ENCODE peak calls at places on chromosomes 1 and 21, in eight cellular contexts. N is NCI-H510A treated with DMSO at 0.1 percent for 48 hours, J is HT1080, V is heart left ventricle, X is OCI-LY7, S is GM23248, Z is COR-L47, E is hypothalamus. K is an unnamed sample.

GRCh38 chr1:7538033-7538432 is 233.1 kb upstream of the VAMP3 start:
- DNase-seq in S (peak; percentile 69), J (peak; percentile 67), X (no peak), V (peak; percentile 33), Z (no peak), N (no peak), E (no peak), K (no peak)

GRCh38 chr1:229693124-229693523 is 67.1 kb downstream of the URB2 start:
- DNase-seq in V (no peak), E (no peak), S (peak; percentile 9), X (peak; percentile 94), N (no peak), Z (no peak), J (peak; percentile 0), K (no peak)

GRCh38 chr1:93730621-93731020 is 49.0 kb upstream of the BCAR3 start:
- DNase-seq in N (no peak), E (no peak), S (no peak), V (no peak), J (no peak), X (no peak), Z (no peak), K (no peak)

GRCh38 chr1:68218485-68218884 is 13.8 kb downstream of the WLS start:
- DNase-seq in N (no peak), V (peak; percentile 33), X (no peak), J (no peak), E (no peak), Z (no peak), S (no peak), K (no peak)

GRCh38 chr1:113123737-113124136 is 50.7 kb downstream of the LRIG2 start:
- DNase-seq in E (no peak), S (peak; percentile 54), Z (no peak), X (no peak), V (no peak), N (no peak), J (peak; percentile 16), K (no peak)

GRCh38 chr1:92831368-92831761 is 475 bp upstream of the RPL5 start:
- DNase-seq in N (no peak), E (no peak), S (peak; percentile 9), X (no peak), V (no peak), Z (no peak), J (no peak), K (no peak)

GRCh38 chr21:34761758-34762330 is 93.0 kb downstream of the CLIC6 start:
- DNase-seq in X (no peak), J (no peak), S (no peak), V (no peak), N (no peak), E (no peak), Z (no peak), K (no peak)

GRCh38 chr1:14926214-14926613 is 227.3 kb upstream of the TMEM51 start:
- DNase-seq in S (no peak), X (no peak), J (no peak), E (no peak), N (no peak), V (no peak), Z (no peak), K (no peak)

GRCh38 chr21:36691539-36692124 is 7.3 kb upstream of the SIM2 start:
- DNase-seq in X (no peak), E (no peak), J (no peak), N (no peak), S (no peak), V (no peak), Z (no peak), K (no peak)

GRCh38 chr21:15853126-15853525 is 123.3 kb downstream of the USP25 start:
- DNase-seq in N (no peak), J (no peak), Z (no peak), E (no peak), V (no peak), S (no peak), X (no peak), K (no peak)

GRCh38 chr1:21814241-21814918 is 2.3 kb downstream of the LDLRAD2 start:
- DNase-seq in S (no peak), X (peak; percentile 34), E (no peak), N (no peak), J (no peak), Z (no peak), V (no peak), K (peak; percentile 64)

GRCh38 chr1:115293899-115294298 is 44.1 kb downstream of the NGF start:
- DNase-seq in E (no peak), V (no peak), S (peak; percentile 46), J (no peak), X (no peak), N (no peak), Z (no peak), K (no peak)

GRCh38 chr1:11752359-11753208 is 9.4 kb upstream of the C1orf167 start:
- DNase-seq in Z (no peak), X (no peak), E (no peak), N (no peak), J (no peak), V (no peak), S (no peak), K (no peak)

GRCh38 chr1:109906839-109907180 is 3.8 kb upstream of the CSF1 start:
- DNase-seq in N (no peak), X (no peak), S (no peak), Z (no peak), J (no peak), E (no peak), V (no peak), K (no peak)

GRCh38 chr21:14526816-14527689 is 19.1 kb downstream of the SAMSN1 start:
- DNase-seq in E (no peak), V (no peak), S (no peak), J (no peak), X (no peak), N (no peak), Z (no peak), K (no peak)

GRCh38 chr1:173161510-173162221 is 45.5 kb downstream of the TNFSF4 start:
- DNase-seq in X (no peak), V (no peak), N (no peak), S (peak; percentile 70), J (peak; percentile 88), E (no peak), Z (no peak), K (no peak)

GRCh38 chr1:21447311-21447710 is 7.4 kb downstream of the NBPF3 start:
- DNase-seq in N (no peak), E (no peak), V (no peak), J (no peak), X (no peak), Z (no peak), S (no peak), K (no peak)

GRCh38 chr1:110011527-110012041 is 22.8 kb upstream of the STRIP1 start:
- DNase-seq in E (no peak), V (no peak), X (peak; percentile 75), J (peak; percentile 64), S (peak; percentile 71), Z (no peak), N (peak; percentile 44), K (peak; percentile 68)

GRCh38 chr1:112714313-112715263 is 544 bp downstream of the PPM1J start:
- DNase-seq in N (no peak), Z (no peak), X (no peak), J (no peak), V (no peak), E (no peak), S (peak; percentile 60), K (peak; percentile 49)

GRCh38 chr1:159937014-159937750 is 8.2 kb downstream of the IGSF9 start:
- DNase-seq in X (peak; percentile 16), Z (peak; percentile 15), E (no peak), S (no peak), J (no peak), V (no peak), N (peak; percentile 71), K (peak; percentile 75)

GRCh38 chr1:198726455-198726854 is 87.6 kb downstream of the PTPRC start:
- DNase-seq in X (no peak), J (peak; percentile 67), S (peak; percentile 60), E (no peak), Z (no peak), N (no peak), V (no peak), K (no peak)

GRCh38 chr1:221643404-221644175 is 98.3 kb downstream of the DUSP10 start:
- DNase-seq in E (no peak), V (no peak), S (no peak), Z (no peak), X (no peak), J (no peak), N (no peak), K (no peak)

GRCh38 chr1:233624289-233624688 is 10.4 kb downstream of the KCNK1 start:
- DNase-seq in X (no peak), Z (no peak), V (no peak), J (no peak), S (no peak), E (no peak), N (peak; percentile 12), K (no peak)

GRCh38 chr1:197919523-197920301 is 2.5 kb downstream of the LHX9 start:
- DNase-seq in V (no peak), Z (no peak), E (no peak), J (no peak), X (no peak), S (no peak), N (no peak), K (no peak)

GRCh38 chr1:212070720-212071302 is 35.3 kb downstream of the DTL start:
- DNase-seq in V (no peak), Z (peak; percentile 18), J (peak; percentile 16), S (peak; percentile 79), X (peak; percentile 31), E (no peak), N (peak; percentile 38), K (peak; percentile 73)

GRCh38 chr1:39105841-39106765 is 80.0 kb downstream of the NDUFS5 start:
- DNase-seq in X (no peak), J (peak; percentile 61), S (peak; percentile 67), V (peak; percentile 72), Z (peak; percentile 14), E (no peak), N (peak; percentile 99), K (peak; percentile 73)

GRCh38 chr21:40623550-40623949 is 223.4 kb downstream of the DSCAM start:
- DNase-seq in X (no peak), E (no peak), Z (no peak), V (no peak), J (no peak), N (no peak), S (no peak), K (no peak)

GRCh38 chr1:12549460-12550349 is 68.3 kb downstream of the DHRS3 start:
- DNase-seq in J (peak; percentile 94), Z (peak; percentile 40), V (peak; percentile 59), N (peak; percentile 31), X (no peak), E (no peak), S (peak; percentile 95), K (peak; percentile 86)

GRCh38 chr21:42545745-42546144 is 32.1 kb downstream of the SLC37A1 start:
- DNase-seq in J (no peak), E (no peak), S (no peak), Z (no peak), N (no peak), X (no peak), V (peak; percentile 12), K (no peak)

GRCh38 chr1:69246109-69246508 is 321.6 kb upstream of the LRRC7 start:
- DNase-seq in N (no peak), J (no peak), S (no peak), E (no peak), V (no peak), Z (no peak), X (no peak), K (no peak)

GRCh38 chr1:53278294-53278693 is 40.0 kb upstream of the MAGOH start:
- DNase-seq in S (peak; percentile 59), E (no peak), J (peak; percentile 36), X (peak; percentile 57), N (peak; percentile 18), Z (no peak), V (peak; percentile 44), K (peak; percentile 73)

GRCh38 chr1:147723691-147724323 is 36.6 kb downstream of the GJA5 start:
- DNase-seq in X (peak; percentile 48), E (no peak), N (no peak), S (peak; percentile 43), Z (peak; percentile 19), J (peak; percentile 34), V (peak; percentile 47), K (peak; percentile 82)

GRCh38 chr1:107430540-107431228 is 289.8 kb downstream of the NTNG1 start:
- DNase-seq in J (peak; percentile 14), N (peak; percentile 3), S (peak; percentile 52), X (peak; percentile 70), Z (peak; percentile 31), E (no peak), V (no peak), K (peak; percentile 76)

GRCh38 chr1:56491441-56491840 is 87.9 kb downstream of the PLPP3 start:
- DNase-seq in S (peak; percentile 46), N (no peak), Z (no peak), X (no peak), J (no peak), E (no peak), V (no peak), K (no peak)

K was measured in hepatocyte.